ENCODE peak calls at places on chromosome 18, in five cellular contexts. H is uterus; S is IMR-90; G is CD8-positive, alpha-beta memory T cell; Z is BE2C. C is an unnamed sample.

GRCh38 chr18:27769152-27769551 is 407.8 kb downstream of the CDH2 start:
- DNase-seq in H (no peak), S (no peak), G (no peak), Z (no peak), C (peak; percentile 16)

GRCh38 chr18:22605736-22606135 is 188.0 kb upstream of the CTAGE1 start:
- DNase-seq in H (no peak), S (no peak), G (no peak), Z (no peak), C (no peak)

GRCh38 chr18:51346404-51346803 is 148.9 kb upstream of the MEX3C start:
- DNase-seq in H (no peak), S (no peak), G (no peak), Z (no peak), C (no peak)

GRCh38 chr18:45684341-45685115 is 39.5 kb upstream of the SLC14A1 start:
- DNase-seq in H (no peak), S (peak; percentile 78), G (no peak), Z (no peak), C (no peak)

GRCh38 chr18:50284226-50284885 is 3.0 kb upstream of the MBD1 start:
- DNase-seq in H (no peak), S (no peak), G (no peak), Z (no peak), C (no peak)

GRCh38 chr18:11565716-11566115 is 43.7 kb upstream of the SLC35G4 start:
- DNase-seq in H (no peak), S (no peak), G (no peak), Z (no peak), C (no peak)

GRCh38 chr18:9705183-9705864 is 2.8 kb upstream of the RAB31 start:
- DNase-seq in H (peak; percentile 52), S (peak; percentile 76), G (no peak), Z (no peak), C (no peak)

GRCh38 chr18:5693637-5694175 is 149.9 kb upstream of the EPB41L3 start:
- DNase-seq in H (no peak), S (no peak), G (no peak), Z (no peak), C (no peak)

GRCh38 chr18:75005622-75006021 is 203.3 kb downstream of the PTGR3 start:
- DNase-seq in H (no peak), S (peak; percentile 80), G (no peak), Z (no peak), C (no peak)

GRCh38 chr18:79571221-79572092 is 108.1 kb upstream of the CTDP1 start:
- DNase-seq in H (no peak), S (no peak), G (no peak), Z (no peak), C (no peak)

GRCh38 chr18:44708451-44709083 is 27.9 kb downstream of the SETBP1 start:
- DNase-seq in H (peak; percentile 63), S (peak; percentile 16), G (no peak), Z (no peak), C (no peak)

GRCh38 chr18:31510319-31510718 is 12.3 kb downstream of the DSG2 start:
- DNase-seq in H (no peak), S (no peak), G (no peak), Z (no peak), C (no peak)

GRCh38 chr18:79797518-79798345 is at the start of gene KCNG2:
- DNase-seq in H (no peak), S (no peak), G (no peak), Z (peak; percentile 20), C (no peak)

GRCh38 chr18:3261035-3261392 is 919 bp upstream of the MYL12B start:
- DNase-seq in H (no peak), S (no peak), G (no peak), Z (no peak), C (peak; percentile 9)
- H3K4me1 ChIP-seq in H (peaks cover 4% of the 10 kb centered on the region), S (peaks cover 14% of the 10 kb centered on the region), G (peaks cover 77% of the 10 kb centered on the region), Z (no peaks in the 10 kb centered on the region), C (peaks cover 17% of the 10 kb centered on the region)

DNA sequence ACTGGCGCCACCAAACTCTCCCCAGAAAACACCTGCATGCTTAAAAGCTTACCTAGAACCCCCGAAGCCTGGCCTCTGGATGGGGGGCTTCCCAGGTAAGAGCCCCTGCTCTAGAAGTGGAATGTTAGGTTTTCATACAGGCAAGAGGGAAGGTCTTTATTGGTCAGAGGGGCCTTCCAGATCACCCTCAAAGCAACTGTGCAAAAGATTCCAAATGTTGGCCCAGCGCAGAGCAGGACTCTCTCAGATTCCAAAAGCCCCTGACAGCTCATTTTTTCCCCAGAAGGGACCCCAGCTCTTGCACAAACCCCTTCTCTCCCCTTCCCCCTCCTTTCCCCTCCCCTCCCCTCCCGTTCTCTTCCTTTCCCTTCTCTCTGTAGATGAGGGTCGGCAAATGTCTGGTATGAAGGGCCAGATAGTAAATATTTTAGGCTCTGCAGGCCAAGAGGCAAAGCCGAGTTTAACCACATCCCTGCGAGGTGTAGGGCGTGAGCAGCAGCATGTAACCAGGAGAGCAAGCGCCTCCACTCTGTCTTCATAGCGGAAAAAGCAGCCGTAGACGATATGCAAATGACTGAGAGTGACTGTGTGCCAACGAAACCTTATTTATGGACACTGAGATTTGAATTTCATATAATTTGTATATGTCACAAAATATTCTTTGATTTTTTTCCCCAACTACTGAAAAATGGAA is 116.9 kb downstream of the SMAD7 start:
- DNase-seq in H (peak; percentile 15), S (peak; percentile 23), G (peak; percentile 43), Z (no peak), C (no peak)
- H3K4me3 ChIP-seq in H (no peak overlapping the region), S (no peak overlapping the region), G (peak overlapping the region; percentile 54), Z (no peak overlapping the region), C (no peak overlapping the region)

DNA sequence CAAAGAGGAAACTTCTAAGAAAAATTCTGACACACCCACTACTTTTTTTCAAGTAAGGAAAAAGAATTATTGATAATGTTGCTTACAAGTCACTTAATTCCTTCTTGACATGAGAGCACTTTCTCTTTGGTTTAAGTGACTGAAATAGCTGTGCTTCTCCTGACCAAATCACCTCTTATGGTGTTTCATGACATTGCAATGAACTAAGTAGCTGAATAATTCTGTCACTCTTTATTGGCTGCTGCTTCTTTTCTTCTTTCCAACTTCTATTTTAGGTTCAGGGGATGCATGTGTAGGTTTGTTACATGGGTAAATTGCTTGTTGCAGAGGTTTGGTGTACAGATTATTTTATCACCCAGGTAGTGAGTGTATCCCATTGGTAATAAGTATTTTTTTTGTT is 447.6 kb upstream of the NETO1 start:
- DNase-seq in H (no peak), S (no peak), G (no peak), Z (no peak), C (no peak)
- H3K4me1 ChIP-seq in H (no peaks in the 10 kb centered on the region), S (no peaks in the 10 kb centered on the region), G (no peaks in the 10 kb centered on the region), Z (no peaks in the 10 kb centered on the region), C (no peaks in the 10 kb centered on the region)

GRCh38 chr18:76806301-76806700 is 16.1 kb upstream of the ZNF236 start:
- DNase-seq in H (no peak), S (no peak), G (no peak), Z (no peak), C (no peak)

GRCh38 chr18:76803413-76803812 is 18.9 kb upstream of the ZNF236 start:
- DNase-seq in H (no peak), S (no peak), G (no peak), Z (no peak), C (no peak)

GRCh38 chr18:76801567-76802505 is 20.5 kb upstream of the ZNF236 start:
- DNase-seq in H (peak; percentile 48), S (peak; percentile 35), G (peak; percentile 31), Z (peak; percentile 64), C (peak; percentile 40)

GRCh38 chr18:76805221-76805620 is 17.1 kb upstream of the ZNF236 start:
- DNase-seq in H (no peak), S (peak; percentile 45), G (no peak), Z (no peak), C (no peak)

GRCh38 chr18:76803814-76804213 is 18.5 kb upstream of the ZNF236 start:
- DNase-seq in H (peak; percentile 61), S (peak; percentile 52), G (peak; percentile 50), Z (peak; percentile 69), C (peak; percentile 49)
- H3K4me3 ChIP-seq in H (no peak overlapping the region), S (no peak overlapping the region), G (no peak overlapping the region), Z (peak overlapping the region; percentile 38), C (no peak overlapping the region)

GRCh38 chr18:62881509-62882016 is 166.2 kb downstream of the PHLPP1 start:
- DNase-seq in H (no peak), S (peak; percentile 95), G (no peak), Z (no peak), C (peak; percentile 89)

GRCh38 chr18:62877448-62878221 is 162.3 kb downstream of the PHLPP1 start:
- DNase-seq in H (no peak), S (peak; percentile 65), G (no peak), Z (no peak), C (peak; percentile 12)

GRCh38 chr18:62880034-62880433 is 164.7 kb downstream of the PHLPP1 start:
- DNase-seq in H (no peak), S (no peak), G (no peak), Z (no peak), C (no peak)

GRCh38 chr18:62878305-62878704 is 163.0 kb downstream of the PHLPP1 start:
- DNase-seq in H (no peak), S (no peak), G (no peak), Z (no peak), C (no peak)

GRCh38 chr18:62880673-62881364 is 165.5 kb downstream of the PHLPP1 start:
- DNase-seq in H (no peak), S (no peak), G (no peak), Z (no peak), C (no peak)
- H3K4me1 ChIP-seq in H (no peaks in the 10 kb centered on the region), S (peaks cover 12% of the 10 kb centered on the region), G (no peaks in the 10 kb centered on the region), Z (no peaks in the 10 kb centered on the region), C (peaks cover 35% of the 10 kb centered on the region)

C was measured in SJCRH30.